ENCODE peak calls at places on chromosomes 2 and 18, in seven cellular contexts. D is HCT116, L is tibial nerve, A is A549, G is upper lobe of left lung, H is K562, Y is heart left ventricle. T is an unnamed sample.

GRCh38 chr2:150491943-150492342 is 4.5 kb upstream of the RND3 start:
- DNase-seq in L (no peak), Y (no peak), H (no peak), D (no peak), G (no peak), A (no peak), T (no peak)

GRCh38 chr2:121949271-121949670 is 193.8 kb downstream of the TSN start:
- DNase-seq in D (no peak), G (no peak), H (no peak), Y (no peak), A (no peak), L (no peak), T (no peak)

GRCh38 chr2:120482334-120482733 is 136.4 kb downstream of the INHBB start:
- DNase-seq in D (no peak), A (no peak), Y (no peak), H (no peak), G (no peak), L (no peak), T (no peak)

GRCh38 chr2:44186800-44187199 is 18.1 kb downstream of the PPM1B start:
- DNase-seq in H (no peak), Y (no peak), A (no peak), L (no peak), G (no peak), D (no peak), T (no peak)

GRCh38 chr2:204850576-204850975 is 305.3 kb downstream of the PARD3B start:
- DNase-seq in Y (no peak), D (no peak), H (no peak), L (no peak), A (no peak), G (no peak), T (no peak)

GRCh38 chr2:231670892-231671616 is 37.3 kb upstream of the PTMA start:
- DNase-seq in L (no peak), D (no peak), G (no peak), Y (no peak), H (peak; percentile 21), A (peak; percentile 53), T (no peak)

GRCh38 chr2:108586631-108587030 is 52.4 kb downstream of the LIMS1 start:
- DNase-seq in L (no peak), A (no peak), Y (no peak), G (no peak), D (no peak), H (no peak), T (no peak)

GRCh38 chr2:30310955-30311354 is 79.6 kb downstream of the LBH start:
- DNase-seq in A (no peak), D (no peak), H (no peak), Y (no peak), G (no peak), L (no peak), T (no peak)

GRCh38 chr2:133791191-133791590 is 222.9 kb upstream of the NCKAP5 start:
- DNase-seq in A (no peak), H (no peak), Y (no peak), G (no peak), L (no peak), D (no peak), T (no peak)

GRCh38 chr18:47931707-47932103 is 1.2 kb upstream of the SMAD2 start:
- DNase-seq in H (peak; percentile 22), L (no peak), D (no peak), Y (no peak), A (peak; percentile 76), G (no peak), T (no peak)

GRCh38 chr2:74567862-74568261 is 13.3 kb downstream of the DOK1 start:
- DNase-seq in L (no peak), A (no peak), G (no peak), D (no peak), H (no peak), Y (no peak), T (no peak)

GRCh38 chr2:219698684-219699439 is 71.4 kb downstream of the SLC4A3 start:
- DNase-seq in Y (no peak), A (no peak), H (no peak), L (no peak), G (no peak), D (peak; percentile 99), T (no peak)

GRCh38 chr2:12352891-12353290 is 363.8 kb upstream of the TRIB2 start:
- DNase-seq in L (no peak), D (no peak), A (no peak), Y (no peak), H (no peak), G (no peak), T (no peak)

GRCh38 chr2:173555833-173556232 is 201.2 kb downstream of the CDCA7 start:
- DNase-seq in D (no peak), Y (no peak), H (no peak), L (no peak), G (no peak), A (no peak), T (no peak)

GRCh38 chr2:18169121-18169786 is 290.8 kb downstream of the KCNS3 start:
- DNase-seq in A (no peak), H (no peak), L (no peak), D (no peak), G (no peak), Y (no peak), T (no peak)

GRCh38 chr2:46050027-46050426 is 247.2 kb upstream of the EPAS1 start:
- DNase-seq in G (no peak), A (no peak), D (no peak), H (no peak), Y (no peak), L (no peak), T (no peak)

DNA sequence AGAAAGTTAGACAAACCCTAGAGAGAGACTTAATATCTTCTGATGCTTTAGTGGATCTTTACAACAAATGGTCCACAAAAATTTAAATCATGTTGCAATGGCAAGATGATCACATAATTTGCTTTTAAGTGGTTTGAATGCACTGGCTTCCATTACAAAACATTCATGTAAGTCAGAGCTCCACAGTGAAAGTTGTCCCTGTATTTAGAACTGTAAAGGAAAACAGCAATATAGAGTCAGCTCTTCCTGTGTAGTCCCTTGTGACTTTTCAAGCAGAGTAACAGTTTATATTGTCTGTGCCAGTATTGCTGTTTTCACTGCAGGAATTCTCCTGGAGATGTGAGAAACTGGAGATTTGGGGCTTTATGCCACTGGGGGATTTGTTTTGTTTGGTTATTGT is 77.7 kb downstream of the MEIS1 start:
- DNase-seq in D (no peak), L (no peak), G (no peak), H (no peak), A (no peak), Y (no peak), T (no peak)
- H3K4me1 ChIP-seq in D (no peaks in the 10 kb centered on the region), L (peaks cover 7% of the 10 kb centered on the region), G (peaks cover 30% of the 10 kb centered on the region), H (no peaks in the 10 kb centered on the region), A (no peaks in the 10 kb centered on the region), Y (peaks cover 20% of the 10 kb centered on the region), T (no peaks in the 10 kb centered on the region)

DNA sequence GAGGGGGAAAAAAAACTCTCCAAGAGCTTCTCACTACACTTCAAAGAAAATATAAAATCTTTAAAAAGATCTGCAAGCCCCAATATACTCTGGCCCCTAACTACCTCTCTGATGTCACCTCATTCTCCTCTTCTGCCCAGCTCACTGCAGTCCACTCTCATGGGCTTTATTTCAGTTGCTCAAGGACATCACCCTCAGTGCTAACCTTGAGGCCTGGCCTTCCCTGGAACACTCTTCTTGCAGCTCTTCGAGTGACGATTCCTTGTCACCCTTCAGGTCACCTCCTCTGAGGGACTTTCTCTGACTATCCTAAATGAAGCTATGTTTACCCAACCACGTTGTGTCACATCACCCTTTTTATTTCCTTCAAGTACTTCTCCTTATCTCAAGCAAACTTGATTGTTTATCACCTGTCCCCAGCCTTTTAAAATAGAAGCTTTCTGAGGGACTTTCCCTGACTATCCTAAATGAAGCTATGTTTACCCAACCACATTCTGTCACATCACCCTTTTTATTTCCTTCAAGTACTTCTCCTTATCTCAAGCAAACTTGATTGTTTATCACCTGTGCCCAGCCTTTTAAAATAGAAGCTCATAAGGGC is 10.4 kb downstream of the RTTN start:
- DNase-seq in Y (no peak), L (no peak), G (no peak), A (no peak), H (no peak), D (no peak), T (no peak)
- TF ChIP-seq POLR2A in Y (no peak), L (no peak), G (no peak), A (no peak), H (no peak), D (no peak), T (no peak)

GRCh38 chr2:176392744-176393414 is 123.6 kb downstream of the MTX2 start:
- DNase-seq in G (no peak), D (no peak), A (no peak), Y (no peak), H (no peak), L (no peak), T (no peak)

GRCh38 chr2:176390276-176390675 is 121.0 kb downstream of the MTX2 start:
- DNase-seq in A (no peak), L (no peak), Y (no peak), H (no peak), G (no peak), D (no peak), T (no peak)

GRCh38 chr2:176388886-176389285 is 119.6 kb downstream of the MTX2 start:
- DNase-seq in L (no peak), Y (no peak), G (no peak), D (no peak), H (no peak), A (no peak), T (no peak)

GRCh38 chr2:176392125-176392704 is 123.0 kb downstream of the MTX2 start:
- DNase-seq in L (no peak), H (no peak), G (no peak), Y (no peak), D (no peak), A (no peak), T (no peak)

DNA sequence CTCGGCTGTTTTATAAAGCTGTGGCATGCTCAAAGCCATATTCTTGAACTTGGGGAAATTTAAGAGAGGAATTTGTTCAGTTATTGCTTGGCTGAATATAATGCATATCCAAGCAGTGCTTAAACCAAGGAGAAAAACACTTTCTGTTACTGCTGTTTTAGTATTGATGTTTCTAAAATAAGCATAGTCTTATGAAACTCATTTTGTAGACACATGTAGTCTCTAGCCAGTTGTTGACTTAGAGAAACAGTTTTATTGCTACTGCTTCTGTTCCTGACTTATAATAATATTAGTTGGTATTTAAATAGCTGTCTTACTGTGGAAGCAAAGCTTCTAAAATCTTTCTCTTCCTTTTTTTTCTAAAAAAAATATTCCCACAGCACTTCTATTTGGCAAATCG is 121.8 kb downstream of the MTX2 start:
- DNase-seq in G (no peak), H (no peak), A (no peak), Y (no peak), D (no peak), L (no peak), T (no peak)
- H3K4me3 ChIP-seq in G (no peak overlapping the region), H (no peak overlapping the region), A (no peak overlapping the region), Y (no peak overlapping the region), D (no peak overlapping the region), L (no peak overlapping the region), T (no peak overlapping the region)

DNA sequence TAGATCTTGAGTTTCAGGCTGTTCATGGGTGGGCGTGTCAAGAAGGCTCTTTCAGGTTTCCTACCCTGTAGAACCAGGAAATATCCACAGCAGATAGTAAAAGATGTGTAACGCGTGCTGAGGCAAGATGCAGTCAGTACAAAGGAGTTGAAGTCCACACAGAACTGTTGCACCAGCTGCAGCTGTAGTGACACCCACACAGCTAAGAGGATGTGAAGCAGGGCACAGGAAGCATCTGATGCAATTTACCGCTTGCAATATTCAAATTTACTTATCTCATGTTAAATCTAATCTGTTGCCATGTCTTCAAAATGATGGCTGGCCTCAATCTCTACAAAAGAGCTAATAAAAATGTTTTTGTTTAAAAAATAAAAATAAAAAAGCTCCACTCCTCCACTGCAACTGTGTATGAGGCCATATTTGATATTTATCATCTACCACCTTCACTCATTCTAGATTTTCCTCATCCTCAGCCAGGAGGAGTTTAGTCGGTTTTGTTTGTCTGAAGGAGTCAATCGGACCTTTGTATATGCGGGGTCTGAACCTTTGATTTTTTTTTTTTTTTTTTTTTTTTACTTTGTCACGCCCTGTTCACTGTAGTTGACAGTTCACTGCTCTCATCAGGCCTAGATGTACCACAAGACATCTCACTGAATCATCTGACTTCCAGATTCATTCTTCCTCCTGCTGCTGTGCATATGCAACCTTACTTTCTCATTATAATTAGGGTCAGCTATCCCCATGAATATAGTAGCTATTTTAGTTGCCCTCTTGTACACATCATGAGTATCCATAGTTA is 133.0 kb downstream of the ARHGAP15 start:
- DNase-seq in Y (no peak), D (no peak), L (no peak), H (no peak), A (no peak), G (no peak), T (no peak)
- H3K4me1 ChIP-seq in Y (no peaks in the 10 kb centered on the region), D (no peaks in the 10 kb centered on the region), L (no peaks in the 10 kb centered on the region), H (no peaks in the 10 kb centered on the region), A (no peaks in the 10 kb centered on the region), G (no peaks in the 10 kb centered on the region), T (no peaks in the 10 kb centered on the region)